ENCODE peak calls at places on chromosomes 11 and 22, in four cellular contexts. S is NCI-H1417, H is aorta, L is left lung. G is an unnamed sample.
A peak's percentile ranks its signal among the peaks of the same experiment; 100 is the strongest.

GRCh38 chr11:44564198-44564597 is 1.3 kb upstream of the CD82 start:
- DNase-seq in S (peak; percentile 76), H (no peak), L (no peak), G (peak; percentile 51)

GRCh38 chr11:123438191-123438627 is 8.1 kb downstream of the GRAMD1B start:
- DNase-seq in H (no peak), S (no peak), L (no peak), G (no peak)

GRCh38 chr11:77580712-77581337 is 8.9 kb upstream of the AQP11 start:
- DNase-seq in L (no peak), H (no peak), S (no peak), G (no peak)

GRCh38 chr11:68014157-68014965 is 4.2 kb downstream of the ALDH3B1 start:
- DNase-seq in S (no peak), L (peak; percentile 90), H (peak; percentile 76), G (no peak)

GRCh38 chr22:20033045-20033706 is 12.3 kb downstream of the TANGO2 start:
- DNase-seq in S (no peak), L (no peak), H (peak; percentile 76), G (peak; percentile 85)

GRCh38 chr11:82365351-82365750 is 368.3 kb downstream of the FAM181B start:
- DNase-seq in H (no peak), S (no peak), L (no peak), G (no peak)

GRCh38 chr11:95231881-95232605 is 1.0 kb upstream of the SESN3 start:
- DNase-seq in L (peak; percentile 78), H (peak; percentile 85), S (peak; percentile 90), G (peak; percentile 76)

GRCh38 chr11:96180341-96180740 is 162.7 kb downstream of the MAML2 start:
- DNase-seq in H (no peak), S (no peak), L (no peak), G (no peak)

GRCh38 chr11:2445948-2446551 is 1.2 kb downstream of the KCNQ1 start:
- DNase-seq in S (peak; percentile 23), H (peak; percentile 50), L (peak; percentile 50), G (no peak)

GRCh38 chr22:36587289-36588154 is 58.6 kb upstream of the EIF3D start:
- DNase-seq in L (no peak), H (peak; percentile 16), S (no peak), G (no peak)

GRCh38 chr11:81070948-81071347 is 1630.1 kb upstream of the TENM4 start:
- DNase-seq in L (no peak), S (no peak), H (no peak), G (no peak)

GRCh38 chr11:69504127-69504526 is 22.7 kb downstream of the LINC01488 start:
- DNase-seq in H (no peak), L (peak; percentile 25), S (no peak), G (no peak)

G was measured in left ventricle myocardium superior.